ENCODE peak calls at places on chromosomes 7 and 10, in four cellular contexts. F, E, C and O are unnamed samples.

GRCh38 chr7:96327429-96327828 is 5.5 kb upstream of the SLC25A13 start:
- DNase-seq in F (no peak), E (no peak), C (peak), O (no peak)

GRCh38 chr7:79096361-79096805 is 357.1 kb downstream of the MAGI2 start:
- DNase-seq in F (no peak), E (no peak), C (no peak), O (no peak)

GRCh38 chr7:30717181-30717580 is 34.8 kb upstream of the INMT start:
- DNase-seq in F (no peak), E (no peak), C (no peak), O (peak)

GRCh38 chr10:106716375-106716774 is 448.1 kb downstream of the SORCS1 start:
- DNase-seq in F (no peak), E (no peak), C (no peak), O (no peak)

GRCh38 chr7:131513245-131514061 is 43.0 kb downstream of the PODXL start:
- DNase-seq in F (no peak), E (peak), C (peak), O (peak)

GRCh38 chr10:57699944-57700343 is 567.8 kb downstream of the IPMK start:
- DNase-seq in F (no peak), E (no peak), C (no peak), O (no peak)

GRCh38 chr10:87761892-87762291 is 56.1 kb downstream of the ATAD1 start:
- DNase-seq in F (no peak), E (no peak), C (peak), O (no peak)

GRCh38 chr10:99551158-99551557 is 18.4 kb downstream of the NKX2-3 start:
- DNase-seq in F (no peak), E (no peak), C (no peak), O (no peak)

GRCh38 chr10:30433286-30433778 is 652 bp upstream of the MAP3K8 start:
- DNase-seq in F (no peak), E (no peak), C (peak), O (peak)

GRCh38 chr7:158495780-158496179 is 91.8 kb downstream of the PTPRN2 start:
- DNase-seq in F (no peak), E (no peak), C (peak), O (peak)

GRCh38 chr7:26670841-26671240 is 193.5 kb downstream of the SKAP2 start:
- DNase-seq in F (no peak), E (no peak), C (no peak), O (no peak)

GRCh38 chr7:158863611-158864506 is 7.5 kb downstream of the DYNC2I1 start:
- DNase-seq in F (peak), E (peak), C (peak), O (peak)

GRCh38 chr7:91634485-91635177 is 245.9 kb downstream of the MTERF1 start:
- DNase-seq in F (no peak), E (no peak), C (no peak), O (no peak)

GRCh38 chr7:22849662-22850061 is 27.0 kb upstream of the TOMM7 start:
- DNase-seq in F (no peak), E (no peak), C (no peak), O (no peak)

GRCh38 chr7:128887169-128888038 is 23.1 kb downstream of the KCP start:
- DNase-seq in F (no peak), E (no peak), C (no peak), O (no peak)

GRCh38 chr7:106418526-106418925 is 133.7 kb upstream of the NAMPT start:
- DNase-seq in F (no peak), E (no peak), C (no peak), O (no peak)

GRCh38 chr7:28389504-28390385 is 22.6 kb upstream of the CREB5 start:
- DNase-seq in F (no peak), E (peak), C (peak), O (no peak)

GRCh38 chr10:24706479-24707118 is 17.1 kb downstream of the ARHGAP21 start:
- DNase-seq in F (no peak), E (no peak), C (peak), O (no peak)

GRCh38 chr10:129849452-129849750 is 114.7 kb downstream of the EBF3 start:
- DNase-seq in F (no peak), E (no peak), C (no peak), O (no peak)

GRCh38 chr7:1431644-1432380 is 27.5 kb downstream of the MICALL2 start:
- DNase-seq in F (no peak), E (no peak), C (no peak), O (no peak)

GRCh38 chr10:1289591-1289990 is 233.4 kb downstream of the WDR37 start:
- DNase-seq in F (no peak), E (no peak), C (no peak), O (no peak)

GRCh38 chr7:125966278-125967048 is 1036.8 kb upstream of the POT1 start:
- DNase-seq in F (no peak), E (no peak), C (no peak), O (no peak)

GRCh38 chr7:2820508-2820934 is 23.6 kb downstream of the GNA12 start:
- DNase-seq in F (no peak), E (no peak), C (peak), O (no peak)

GRCh38 chr10:77836299-77836820 is 90.2 kb downstream of the DLG5 start:
- DNase-seq in F (peak), E (peak), C (no peak), O (no peak)

GRCh38 chr10:86349474-86349873 is 17.1 kb downstream of the GRID1 start:
- DNase-seq in F (no peak), E (peak), C (peak), O (peak)

GRCh38 chr7:82317760-82318159 is 125.8 kb downstream of the CACNA2D1 start:
- DNase-seq in F (no peak), E (no peak), C (no peak), O (no peak)

GRCh38 chr10:44576715-44577191 is 191.9 kb upstream of the CXCL12 start:
- DNase-seq in F (no peak), E (no peak), C (no peak), O (no peak)

GRCh38 chr10:14873090-14873760 is 5.4 kb upstream of the SUV39H2 start:
- DNase-seq in F (no peak), E (no peak), C (no peak), O (no peak)

GRCh38 chr7:106138776-106139175 is 26.7 kb upstream of the SYPL1 start:
- DNase-seq in F (no peak), E (no peak), C (no peak), O (no peak)

GRCh38 chr10:51162002-51162401 is 87.7 kb downstream of the PRKG1 start:
- DNase-seq in F (no peak), E (peak), C (no peak), O (peak)

GRCh38 chr10:132360766-132361447 is 28.9 kb downstream of the LRRC27 start:
- DNase-seq in F (no peak), E (peak), C (no peak), O (peak)

GRCh38 chr10:104043185-104043830 is 42.4 kb downstream of the COL17A1 start:
- DNase-seq in F (no peak), E (no peak), C (no peak), O (no peak)

GRCh38 chr10:70296406-70296899 is 12.6 kb upstream of the NPFFR1 start:
- DNase-seq in F (no peak), E (peak), C (no peak), O (no peak)

GRCh38 chr10:60003709-60004191 is 97.4 kb upstream of the CCDC6 start:
- DNase-seq in F (no peak), E (no peak), C (no peak), O (peak)

GRCh38 chr10:22322663-22323160 is 1.8 kb downstream of the BMI1 start:
- DNase-seq in F (no peak), E (no peak), C (no peak), O (no peak)

GRCh38 chr7:121003986-121004685 is 15.6 kb downstream of the CPED1 start:
- DNase-seq in F (no peak), E (no peak), C (no peak), O (no peak)

GRCh38 chr7:149367417-149367816 is 93.4 kb downstream of the ZNF777 start:
- DNase-seq in F (no peak), E (no peak), C (no peak), O (no peak)

GRCh38 chr10:113453351-113453750 is 99.5 kb upstream of the HABP2 start:
- DNase-seq in F (no peak), E (no peak), C (no peak), O (no peak)

GRCh38 chr7:25619963-25620799 is 391.9 kb upstream of the NPVF start:
- DNase-seq in F (no peak), E (no peak), C (no peak), O (no peak)

GRCh38 chr7:86411804-86412203 is 231.9 kb upstream of the GRM3 start:
- DNase-seq in F (no peak), E (no peak), C (no peak), O (no peak)

DNA sequence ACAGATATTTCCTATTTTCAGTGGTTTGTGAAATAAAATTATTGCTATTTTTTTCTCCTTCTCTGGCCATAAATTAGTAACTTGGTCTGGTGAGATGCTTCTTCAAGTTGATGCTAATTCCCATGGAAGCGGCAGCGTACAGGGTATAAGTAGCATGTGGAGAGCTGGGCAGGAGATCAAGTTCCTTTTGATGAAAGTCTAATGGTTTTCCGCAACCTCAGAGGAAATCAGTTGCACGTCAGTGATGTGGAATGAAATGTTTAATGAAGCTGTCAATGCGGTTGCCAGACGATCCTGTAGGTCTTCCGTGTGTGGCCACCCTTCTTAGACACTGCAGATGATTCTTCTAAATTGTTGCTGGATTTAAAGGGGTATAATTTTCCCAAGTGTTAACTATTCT is 236.4 kb upstream of the GRM3 start:
- DNase-seq in F (no peak), E (no peak), C (no peak), O (no peak)
- TF ChIP-seq TCF7 in F (no peak), E (no peak), C (no peak), O (no peak)

DNA sequence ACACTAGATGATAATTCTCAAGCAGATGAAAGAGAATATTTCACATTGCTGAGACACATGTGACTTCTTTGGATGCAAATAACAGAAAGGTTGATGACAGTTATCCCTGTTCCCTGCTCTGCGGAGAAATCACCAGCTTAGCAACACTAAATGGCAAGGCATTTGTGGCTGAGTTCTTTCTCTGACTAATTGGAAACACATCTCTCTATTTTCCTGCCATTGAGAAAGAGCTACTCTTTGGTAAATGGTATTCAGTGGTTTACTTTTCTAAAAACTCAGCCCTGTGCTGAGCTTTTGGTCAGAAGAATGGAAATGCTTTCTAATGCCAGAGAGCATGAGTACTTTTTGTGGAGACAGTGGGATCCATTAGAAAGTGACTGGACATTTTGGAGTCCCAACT is 771.4 kb downstream of the LRMDA start:
- DNase-seq in F (no peak), E (no peak), C (no peak), O (no peak)
- TF ChIP-seq TCF7 in F (no peak), E (no peak), C (no peak), O (no peak)

GRCh38 chr10:35712486-35712885 is 70.4 kb upstream of the FZD8 start:
- DNase-seq in F (no peak), E (no peak), C (no peak), O (no peak)

GRCh38 chr10:35716776-35717175 is 74.7 kb upstream of the FZD8 start:
- DNase-seq in F (no peak), E (no peak), C (no peak), O (no peak)

GRCh38 chr10:35706959-35707358 is 64.9 kb upstream of the FZD8 start:
- DNase-seq in F (no peak), E (no peak), C (no peak), O (no peak)

GRCh38 chr10:35707642-35708425 is 65.7 kb upstream of the FZD8 start:
- DNase-seq in F (no peak), E (no peak), C (no peak), O (no peak)

DNA sequence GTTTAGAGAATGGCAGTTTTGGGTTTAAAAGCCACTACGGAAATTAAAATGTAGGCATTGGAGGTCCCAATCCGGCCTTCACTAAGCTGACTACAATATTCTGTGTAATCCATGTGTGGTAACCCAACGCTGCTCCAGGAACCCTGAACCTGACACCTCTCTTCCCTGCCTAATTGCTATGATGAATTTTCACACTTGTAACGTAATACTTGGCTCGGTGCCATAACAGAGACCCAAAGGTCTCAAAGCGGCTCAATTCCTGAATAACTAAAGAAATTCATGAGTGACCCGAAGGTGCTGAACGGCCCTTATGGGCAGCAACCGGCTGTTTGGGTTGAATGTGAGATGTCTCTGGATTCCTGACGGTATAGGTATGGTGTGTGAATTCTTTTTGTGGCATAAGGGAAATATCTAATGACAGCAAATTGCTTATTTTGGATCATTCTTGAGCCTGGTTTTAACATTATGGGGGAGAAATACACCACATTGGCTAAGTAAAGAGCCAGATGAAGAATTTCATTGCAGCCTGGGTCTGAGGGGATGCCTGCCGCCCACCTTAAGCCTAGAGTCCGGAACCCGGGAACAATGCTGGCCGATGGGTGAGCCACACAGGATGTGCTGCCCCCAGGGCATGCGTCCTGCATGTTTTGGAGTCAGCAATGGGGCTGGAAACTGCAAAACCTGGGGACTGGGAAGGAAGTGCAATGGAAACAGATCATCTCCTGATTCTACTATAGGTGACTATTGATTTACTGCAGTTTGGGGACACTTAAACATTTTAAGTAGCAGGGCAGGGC is 69.7 kb upstream of the FZD8 start:
- DNase-seq in F (no peak), E (no peak), C (no peak), O (peak)
- TF ChIP-seq TCF7 in F (no peak), E (no peak), C (no peak), O (no peak)

GRCh38 chr7:93284908-93285307 is 52.7 kb downstream of the VPS50 start:
- DNase-seq in F (no peak), E (no peak), C (no peak), O (no peak)
- TF ChIP-seq TCF7 in F (no peak), E (no peak), C (no peak), O (no peak)

GRCh38 chr10:122113161-122113944 is 124.4 kb downstream of the TACC2 start:
- DNase-seq in F (no peak), E (peak), C (peak), O (peak)
- TF ChIP-seq TCF7 in F (no peak), E (no peak), C (no peak), O (no peak)

GRCh38 chr7:44630791-44631457 is 24.5 kb downstream of the OGDH start:
- DNase-seq in F (no peak), E (no peak), C (no peak), O (no peak)
- TF ChIP-seq TCF7 in F (no peak), E (no peak), C (no peak), O (no peak)